ENCODE peak calls at places on chromosomes 1 and 21, in five cellular contexts. X is EH; U is HS-5; Y is LHCN-M2; P is activated naive CD8-positive, alpha-beta T cell treated with anti-CD3 and anti-CD28 coated beads, Interleukin-2, amount 50 U/mL, for 16 hours. B is an unnamed sample.

GRCh38 chr1:47763456-47764171 is 233.6 kb downstream of the TRABD2B start:
- DNase-seq in X (peak), U (no peak), P (no peak), Y (no peak), B (no peak)

GRCh38 chr1:179550753-179551682 is 24.7 kb downstream of the NPHS2 start:
- DNase-seq in P (no peak), Y (peak), X (peak), U (peak), B (no peak)

GRCh38 chr1:246280551-246280950 is 226.5 kb downstream of the SMYD3 start:
- DNase-seq in P (no peak), Y (no peak), U (no peak), X (peak), B (no peak)

GRCh38 chr21:43814215-43815106 is 25.1 kb downstream of the RRP1 start:
- DNase-seq in P (no peak), Y (no peak), X (no peak), U (no peak), B (no peak)

GRCh38 chr1:56584910-56585528 is 5.7 kb upstream of the PLPP3 start:
- DNase-seq in Y (peak), P (no peak), U (peak), X (peak), B (peak)

GRCh38 chr1:11980676-11980972 is 380 bp downstream of the MFN2 start:
- DNase-seq in X (no peak), P (no peak), U (no peak), Y (no peak), B (no peak)

GRCh38 chr1:228299211-228299610 is 91.4 kb downstream of the OBSCN start:
- DNase-seq in U (no peak), Y (no peak), X (no peak), P (no peak), B (no peak)

GRCh38 chr1:33329600-33330305 is 8.9 kb upstream of the A3GALT2 start:
- DNase-seq in P (no peak), X (no peak), U (no peak), Y (no peak), B (no peak)

GRCh38 chr1:53411541-53412152 is 47.6 kb upstream of the DMRTB1 start:
- DNase-seq in X (peak), P (no peak), Y (no peak), U (no peak), B (no peak)

GRCh38 chr1:95179205-95180001 is 54.6 kb upstream of the RWDD3 start:
- DNase-seq in X (no peak), U (no peak), Y (no peak), P (no peak), B (no peak)

GRCh38 chr1:61504840-61505239 is 220.1 kb downstream of the TM2D1 start:
- DNase-seq in X (peak), U (no peak), Y (no peak), P (no peak), B (no peak)